ENCODE peak calls at places on chromosome 20, in six cellular contexts. V, G, A, K, S and Q are unnamed samples.

GRCh38 chr20:61588356-61589054 is 336.4 kb downstream of the CDH4 start:
- DNase-seq in V (no peak), G (peak), S (no peak), K (peak), A (no peak), Q (no peak)

GRCh38 chr20:15236812-15237211 is 899.4 kb upstream of the FLRT3 start:
- DNase-seq in V (peak), K (peak), G (peak), S (peak), A (no peak), Q (peak)

GRCh38 chr20:46715292-46715756 is 5.9 kb downstream of the SLC2A10 start:
- DNase-seq in K (peak), S (no peak), A (no peak), V (no peak), G (peak), Q (no peak)

GRCh38 chr20:54090230-54091119 is 20.1 kb upstream of the BCAS1 start:
- DNase-seq in G (no peak), S (no peak), V (no peak), A (no peak), K (no peak), Q (no peak)

GRCh38 chr20:19688031-19688806 is 69.8 kb upstream of the RIN2 start:
- DNase-seq in A (peak), K (peak), G (peak), S (no peak), V (peak), Q (peak)

GRCh38 chr20:52131048-52131643 is 60.4 kb downstream of the ZFP64 start:
- DNase-seq in S (no peak), A (no peak), V (no peak), G (no peak), K (no peak), Q (no peak)

GRCh38 chr20:51359401-51359800 is 183.1 kb downstream of the NFATC2 start:
- DNase-seq in G (no peak), V (no peak), A (no peak), S (no peak), K (no peak), Q (no peak)

GRCh38 chr20:13765299-13765698 is 19.4 kb downstream of the ESF1 start:
- DNase-seq in K (peak), G (no peak), S (no peak), V (no peak), A (no peak), Q (no peak)

GRCh38 chr20:584375-585301 is 25.5 kb downstream of the TCF15 start:
- DNase-seq in V (peak), A (peak), G (peak), K (no peak), S (no peak), Q (no peak)

GRCh38 chr20:20864346-20865096 is 152.1 kb upstream of the RALGAPA2 start:
- DNase-seq in K (no peak), S (no peak), G (peak), V (peak), A (peak), Q (no peak)

GRCh38 chr20:61684136-61684535 is 381.5 kb downstream of the TAF4 start:
- DNase-seq in A (no peak), K (no peak), V (no peak), S (no peak), G (no peak), Q (no peak)

GRCh38 chr20:18822832-18823231 is 9.2 kb downstream of the SCP2D1 start:
- DNase-seq in V (no peak), S (no peak), A (no peak), G (no peak), K (no peak), Q (no peak)

GRCh38 chr20:11624704-11625103 is 293.0 kb upstream of the BTBD3 start:
- DNase-seq in A (no peak), S (no peak), G (no peak), V (no peak), K (no peak), Q (no peak)

GRCh38 chr20:18166241-18166881 is 28.7 kb downstream of the KAT14 start:
- DNase-seq in G (no peak), A (no peak), S (no peak), K (no peak), V (no peak), Q (no peak)

GRCh38 chr20:13546497-13547131 is 92.1 kb downstream of the TASP1 start:
- DNase-seq in A (peak), V (peak), K (peak), S (peak), G (peak), Q (peak)

GRCh38 chr20:51985013-51985415 is 182.7 kb upstream of the SALL4 start:
- DNase-seq in S (no peak), A (no peak), V (peak), G (peak), K (peak), Q (peak)

GRCh38 chr20:11686195-11686594 is 231.5 kb upstream of the BTBD3 start:
- DNase-seq in K (no peak), V (no peak), A (no peak), G (no peak), S (no peak), Q (no peak)

GRCh38 chr20:50098259-50098658 is 14.7 kb downstream of the UBE2V1 start:
- DNase-seq in G (no peak), K (no peak), A (peak), S (no peak), V (no peak), Q (no peak)

GRCh38 chr20:49854190-49854875 is 41.7 kb downstream of the SLC9A8 start:
- DNase-seq in G (no peak), K (no peak), V (no peak), S (no peak), A (no peak), Q (no peak)

GRCh38 chr20:53138454-53139291 is 166.5 kb downstream of the TSHZ2 start:
- DNase-seq in G (no peak), V (no peak), A (no peak), K (no peak), S (peak), Q (no peak)

GRCh38 chr20:32158943-32159660 is 48.4 kb downstream of the PLAGL2 start:
- DNase-seq in V (no peak), S (no peak), K (no peak), G (no peak), A (no peak), Q (no peak)

GRCh38 chr20:45059022-45059728 is 41.8 kb downstream of the KCNS1 start:
- DNase-seq in S (no peak), G (no peak), V (no peak), A (no peak), K (peak), Q (no peak)

GRCh38 chr20:15449061-15449460 is 1111.6 kb upstream of the FLRT3 start:
- DNase-seq in G (no peak), A (no peak), V (no peak), S (no peak), K (no peak), Q (no peak)

GRCh38 chr20:48425776-48426175 is 402.0 kb downstream of the PREX1 start:
- DNase-seq in S (no peak), K (no peak), A (no peak), G (no peak), V (no peak), Q (no peak)

GRCh38 chr20:34861386-34862084 is 11.1 kb downstream of the GGT7 start:
- DNase-seq in K (no peak), V (no peak), S (no peak), A (no peak), G (no peak), Q (no peak)

GRCh38 chr20:6519556-6519955 is 247.9 kb upstream of the BMP2 start:
- DNase-seq in S (no peak), A (no peak), V (no peak), K (peak), G (no peak), Q (no peak)

GRCh38 chr20:9460518-9460917 is 53.9 kb upstream of the LAMP5 start:
- DNase-seq in S (no peak), A (no peak), K (peak), V (no peak), G (peak), Q (no peak)

GRCh38 chr20:32562495-32562911 is 22.6 kb downstream of the NOL4L start:
- DNase-seq in G (no peak), V (peak), S (no peak), A (no peak), K (no peak), Q (peak)

GRCh38 chr20:57244627-57245214 is 21.7 kb downstream of the BMP7 start:
- DNase-seq in V (no peak), G (no peak), A (peak), S (no peak), K (no peak), Q (peak)

GRCh38 chr20:9985773-9986172 is 49.0 kb upstream of the ANKEF1 start:
- DNase-seq in G (no peak), A (no peak), S (no peak), V (no peak), K (no peak), Q (no peak)

GRCh38 chr20:44255942-44256341 is 8.8 kb downstream of the GDAP1L1 start:
- DNase-seq in G (no peak), V (no peak), S (no peak), K (no peak), A (no peak), Q (no peak)

GRCh38 chr20:63014710-63015109 is 7.9 kb upstream of the BHLHE23 start:
- DNase-seq in G (no peak), V (no peak), K (no peak), S (no peak), A (no peak), Q (no peak)
- TF ChIP-seq SMC3 in G (no peak), V (no peak), K (no peak), S (no peak), A (no peak), Q (no peak)

DNA sequence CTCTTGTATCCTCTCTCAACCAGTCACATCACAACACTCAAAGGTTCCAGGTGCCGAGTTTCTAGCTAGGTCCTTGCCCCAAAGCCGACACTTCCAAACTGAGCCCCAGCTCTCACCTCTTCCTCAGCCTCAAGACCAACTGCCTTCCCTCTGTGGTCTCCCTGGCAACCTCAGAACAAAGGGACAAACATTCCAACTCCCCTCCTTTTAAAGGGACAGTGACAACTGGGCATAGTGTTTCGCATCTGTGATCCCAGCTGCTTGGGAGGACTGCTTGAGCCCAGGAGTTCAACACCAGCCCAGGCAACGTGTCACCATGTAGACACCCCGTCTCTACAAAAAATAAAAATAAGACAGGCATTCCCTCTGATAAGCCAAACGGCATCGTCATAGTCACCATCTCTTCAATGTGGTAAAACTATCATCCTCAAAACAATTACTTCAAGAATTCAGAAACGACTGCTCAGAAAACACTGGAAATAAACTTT is 11.3 kb downstream of the DIDO1 start:
- DNase-seq in K (peak), V (peak), A (peak), G (peak), S (no peak), Q (peak)
- TF ChIP-seq USF2 in K (no peak), V (no peak), A (no peak), G (no peak), S (no peak), Q (no peak)

GRCh38 chr20:5127204-5127858 is 523 bp downstream of the CDS2 start:
- DNase-seq in G (peak), K (peak), S (peak), A (peak), V (peak), Q (peak)
- TF ChIP-seq SMC3 in G (no peak), K (no peak), S (no peak), A (no peak), V (no peak), Q (no peak)

GRCh38 chr20:23257848-23258746 is 92.5 kb upstream of the NXT1 start:
- DNase-seq in V (no peak), A (no peak), G (no peak), K (peak), S (no peak), Q (peak)
- TF ChIP-seq USF2 in V (no peak), A (no peak), G (no peak), K (no peak), S (no peak), Q (no peak)

GRCh38 chr20:24745617-24746350 is 203.3 kb upstream of the CST7 start:
- DNase-seq in G (no peak), A (no peak), K (no peak), S (no peak), V (no peak), Q (no peak)

GRCh38 chr20:24747881-24748595 is 201.0 kb upstream of the CST7 start:
- DNase-seq in S (no peak), A (no peak), V (no peak), G (no peak), K (no peak), Q (no peak)

GRCh38 chr20:24747015-24747712 is 201.9 kb upstream of the CST7 start:
- DNase-seq in S (no peak), G (no peak), A (no peak), K (no peak), V (no peak), Q (no peak)

GRCh38 chr20:24745206-24745605 is 203.9 kb upstream of the CST7 start:
- DNase-seq in S (no peak), V (no peak), K (no peak), G (no peak), A (no peak), Q (no peak)

GRCh38 chr20:24746351-24746685 is 202.8 kb upstream of the CST7 start:
- DNase-seq in G (peak), A (no peak), S (no peak), K (no peak), V (no peak), Q (no peak)
- TF ChIP-seq SMC3 in G (no peak), A (no peak), S (no peak), K (no peak), V (no peak), Q (no peak)